ENCODE peak calls at places on chromosomes 12 and 14, in six cellular contexts. One of them, this sample, is unnamed.

GRCh38 chr12:104372048-104372720 is 68.6 kb downstream of the EID3 start:
- DNase-seq in activated CD8-positive, alpha-beta memory T cell treated with anti-CD3 and anti-CD28 coated beads for 1 hour: no peak
- DNase-seq in LoVo: no peak
- DNase-seq in HTR-8/SVneo: no peak
- DNase-seq in GM23338: no peak
- DNase-seq in cardiac muscle cell: no peak
- DNase-seq in this sample: no peak

GRCh38 chr12:26704684-26705475 is 128.1 kb downstream of the ITPR2 start:
- DNase-seq in GM23338: no peak
- DNase-seq in LoVo: no peak
- DNase-seq in activated CD8-positive, alpha-beta memory T cell treated with anti-CD3 and anti-CD28 coated beads for 1 hour: no peak
- DNase-seq in HTR-8/SVneo: no peak
- DNase-seq in cardiac muscle cell: no peak
- DNase-seq in this sample: no peak

GRCh38 chr12:107429006-107429698 is 256.4 kb upstream of the PWP1 start:
- DNase-seq in LoVo: peak
- DNase-seq in cardiac muscle cell: no peak
- DNase-seq in activated CD8-positive, alpha-beta memory T cell treated with anti-CD3 and anti-CD28 coated beads for 1 hour: no peak
- DNase-seq in HTR-8/SVneo: no peak
- DNase-seq in GM23338: no peak
- DNase-seq in this sample: no peak

GRCh38 chr14:33010495-33010894 is 71.8 kb downstream of the NPAS3 start:
- DNase-seq in activated CD8-positive, alpha-beta memory T cell treated with anti-CD3 and anti-CD28 coated beads for 1 hour: no peak
- DNase-seq in HTR-8/SVneo: no peak
- DNase-seq in LoVo: no peak
- DNase-seq in GM23338: no peak
- DNase-seq in cardiac muscle cell: no peak
- DNase-seq in this sample: no peak

GRCh38 chr14:102316048-102316745 is 3.3 kb upstream of the ZNF839 start:
- DNase-seq in cardiac muscle cell: peak
- DNase-seq in GM23338: no peak
- DNase-seq in LoVo: peak
- DNase-seq in activated CD8-positive, alpha-beta memory T cell treated with anti-CD3 and anti-CD28 coated beads for 1 hour: no peak
- DNase-seq in HTR-8/SVneo: no peak
- DNase-seq in this sample: no peak

GRCh38 chr12:77231548-77231947 is 166.2 kb upstream of the E2F7 start:
- DNase-seq in LoVo: no peak
- DNase-seq in HTR-8/SVneo: no peak
- DNase-seq in GM23338: no peak
- DNase-seq in cardiac muscle cell: no peak
- DNase-seq in activated CD8-positive, alpha-beta memory T cell treated with anti-CD3 and anti-CD28 coated beads for 1 hour: no peak
- DNase-seq in this sample: no peak

GRCh38 chr12:26126340-26127284 is 1.8 kb upstream of the BHLHE41 start:
- DNase-seq in cardiac muscle cell: peak
- DNase-seq in activated CD8-positive, alpha-beta memory T cell treated with anti-CD3 and anti-CD28 coated beads for 1 hour: no peak
- DNase-seq in GM23338: peak
- DNase-seq in LoVo: peak
- DNase-seq in HTR-8/SVneo: peak
- DNase-seq in this sample: peak

GRCh38 chr14:104953097-104953496 is 25.1 kb downstream of the AHNAK2 start:
- DNase-seq in activated CD8-positive, alpha-beta memory T cell treated with anti-CD3 and anti-CD28 coated beads for 1 hour: no peak
- DNase-seq in GM23338: no peak
- DNase-seq in cardiac muscle cell: no peak
- DNase-seq in HTR-8/SVneo: no peak
- DNase-seq in LoVo: no peak
- DNase-seq in this sample: no peak

GRCh38 chr14:46139668-46140067 is 511.9 kb downstream of the RPL10L start:
- DNase-seq in GM23338: no peak
- DNase-seq in HTR-8/SVneo: no peak
- DNase-seq in activated CD8-positive, alpha-beta memory T cell treated with anti-CD3 and anti-CD28 coated beads for 1 hour: no peak
- DNase-seq in LoVo: no peak
- DNase-seq in cardiac muscle cell: no peak
- DNase-seq in this sample: no peak

GRCh38 chr12:55809274-55809673 is 8.2 kb downstream of the SARNP start:
- DNase-seq in activated CD8-positive, alpha-beta memory T cell treated with anti-CD3 and anti-CD28 coated beads for 1 hour: no peak
- DNase-seq in GM23338: no peak
- DNase-seq in HTR-8/SVneo: no peak
- DNase-seq in LoVo: no peak
- DNase-seq in cardiac muscle cell: no peak
- DNase-seq in this sample: no peak

GRCh38 chr14:103629503-103630121 is 601 bp downstream of the KLC1 start:
- DNase-seq in LoVo: no peak
- DNase-seq in HTR-8/SVneo: peak
- DNase-seq in activated CD8-positive, alpha-beta memory T cell treated with anti-CD3 and anti-CD28 coated beads for 1 hour: no peak
- DNase-seq in cardiac muscle cell: peak
- DNase-seq in GM23338: peak
- DNase-seq in this sample: peak

GRCh38 chr14:21840765-21841164 is 167.1 kb upstream of the OR4E1 start:
- DNase-seq in LoVo: no peak
- DNase-seq in cardiac muscle cell: no peak
- DNase-seq in activated CD8-positive, alpha-beta memory T cell treated with anti-CD3 and anti-CD28 coated beads for 1 hour: no peak
- DNase-seq in HTR-8/SVneo: no peak
- DNase-seq in GM23338: peak
- DNase-seq in this sample: no peak

GRCh38 chr12:16359512-16360491 is 12.4 kb downstream of the MGST1 start:
- DNase-seq in activated CD8-positive, alpha-beta memory T cell treated with anti-CD3 and anti-CD28 coated beads for 1 hour: no peak
- DNase-seq in LoVo: peak
- DNase-seq in cardiac muscle cell: peak
- DNase-seq in GM23338: peak
- DNase-seq in HTR-8/SVneo: no peak
- DNase-seq in this sample: peak

GRCh38 chr12:34604227-34604626 is 581.9 kb downstream of the ALG10 start:
- DNase-seq in GM23338: no peak
- DNase-seq in HTR-8/SVneo: no peak
- DNase-seq in cardiac muscle cell: no peak
- DNase-seq in activated CD8-positive, alpha-beta memory T cell treated with anti-CD3 and anti-CD28 coated beads for 1 hour: no peak
- DNase-seq in LoVo: no peak
- DNase-seq in this sample: peak

GRCh38 chr12:85280984-85281946 is 1.2 kb downstream of the ALX1 start:
- DNase-seq in GM23338: peak
- DNase-seq in activated CD8-positive, alpha-beta memory T cell treated with anti-CD3 and anti-CD28 coated beads for 1 hour: no peak
- DNase-seq in cardiac muscle cell: no peak
- DNase-seq in LoVo: no peak
- DNase-seq in HTR-8/SVneo: no peak
- DNase-seq in this sample: no peak

GRCh38 chr14:91805659-91806058 is 61.7 kb downstream of the TC2N start:
- DNase-seq in LoVo: no peak
- DNase-seq in activated CD8-positive, alpha-beta memory T cell treated with anti-CD3 and anti-CD28 coated beads for 1 hour: no peak
- DNase-seq in GM23338: no peak
- DNase-seq in cardiac muscle cell: no peak
- DNase-seq in HTR-8/SVneo: no peak
- DNase-seq in this sample: no peak

GRCh38 chr14:68458840-68459469 is 333.9 kb downstream of the ZFP36L1 start:
- DNase-seq in HTR-8/SVneo: peak
- DNase-seq in GM23338: peak
- DNase-seq in cardiac muscle cell: no peak
- DNase-seq in activated CD8-positive, alpha-beta memory T cell treated with anti-CD3 and anti-CD28 coated beads for 1 hour: no peak
- DNase-seq in LoVo: peak
- DNase-seq in this sample: peak

GRCh38 chr12:15444523-15444922 is 122.2 kb downstream of the PTPRO start:
- DNase-seq in HTR-8/SVneo: no peak
- DNase-seq in GM23338: no peak
- DNase-seq in activated CD8-positive, alpha-beta memory T cell treated with anti-CD3 and anti-CD28 coated beads for 1 hour: no peak
- DNase-seq in cardiac muscle cell: no peak
- DNase-seq in LoVo: no peak
- DNase-seq in this sample: no peak

GRCh38 chr14:81315344-81315743 is 84.8 kb downstream of the STON2 start:
- DNase-seq in GM23338: peak
- DNase-seq in HTR-8/SVneo: no peak
- DNase-seq in LoVo: no peak
- DNase-seq in cardiac muscle cell: no peak
- DNase-seq in activated CD8-positive, alpha-beta memory T cell treated with anti-CD3 and anti-CD28 coated beads for 1 hour: no peak
- DNase-seq in this sample: no peak